ENCODE peak calls at places on chromosome 19, in seven cellular contexts. I is IMR-90, N is H1, X is mesendoderm, T is H9, J is neuronal stem cell, L is trophoblast cell. Y is an unnamed sample. For H3K4me1, the result is how much of the 10 kb centered on the place peaks cover.

GRCh38 chr19:18852634-18853033 is 20.9 kb downstream of the UPF1 start:
- DNase-seq in I (no peak), N (no peak), X (no peak), T (no peak), J (no peak), L (no peak), Y (no peak)

GRCh38 chr19:14023404-14024235 is 4.3 kb upstream of the RLN3 start:
- DNase-seq in I (peak), N (peak), X (peak), T (peak), J (no peak), L (no peak), Y (peak)

GRCh38 chr19:35168261-35168660 is 13.7 kb downstream of the FXYD5 start:
- DNase-seq in I (no peak), N (no peak), X (no peak), T (peak), J (no peak), L (peak), Y (no peak)

GRCh38 chr19:49497790-49498106 is 1.5 kb downstream of the RPS11 start:
- DNase-seq in I (no peak), N (no peak), X (no peak), T (no peak), J (no peak), L (no peak), Y (no peak)

GRCh38 chr19:43780706-43781525 is at the start of gene KCNN4:
- DNase-seq in I (peak), N (no peak), X (no peak), T (no peak), J (no peak), L (no peak), Y (peak)

GRCh38 chr19:40229484-40229883 is 3.0 kb upstream of the CCNP start:
- DNase-seq in I (peak), N (no peak), X (peak), T (no peak), J (no peak), L (peak), Y (peak)

GRCh38 chr19:19372656-19373416 is 32.6 kb upstream of the GATAD2A start:
- DNase-seq in I (peak), N (no peak), X (peak), T (peak), J (no peak), L (peak), Y (peak)

GRCh38 chr19:29106353-29106885 is 106.5 kb downstream of the UQCRFS1 start:
- DNase-seq in I (no peak), N (no peak), X (no peak), T (no peak), J (no peak), L (peak), Y (no peak)

GRCh38 chr19:39970424-39970673 is 616 bp upstream of the PSMC4 start:
- DNase-seq in I (no peak), N (no peak), X (no peak), T (no peak), J (no peak), L (no peak), Y (no peak)

GRCh38 chr19:566403-566802 is 6.0 kb upstream of the BSG start:
- DNase-seq in I (peak), N (no peak), X (peak), T (no peak), J (no peak), L (no peak), Y (peak)

GRCh38 chr19:30719991-30720329 is 347.8 kb downstream of the ZNF536 start:
- DNase-seq in I (no peak), N (no peak), X (peak), T (peak), J (no peak), L (no peak), Y (peak)

GRCh38 chr19:17450264-17451075 is 2.0 kb upstream of the TMEM221 start:
- DNase-seq in I (no peak), N (no peak), X (no peak), T (no peak), J (no peak), L (peak), Y (no peak)

GRCh38 chr19:44814517-44814916 is 5.6 kb downstream of the BCAM start:
- DNase-seq in I (no peak), N (no peak), X (no peak), T (no peak), J (no peak), L (no peak), Y (no peak)

GRCh38 chr19:56476671-56477428 is at the start of gene ZNF667:
- DNase-seq in I (peak), N (no peak), X (peak), T (no peak), J (peak), L (no peak), Y (peak)

GRCh38 chr19:3374369-3375112 is 8.2 kb downstream of the NFIC start:
- DNase-seq in I (no peak), N (no peak), X (no peak), T (no peak), J (no peak), L (no peak), Y (no peak)

GRCh38 chr19:42290523-42291436 is 11.2 kb upstream of the PRR19 start:
- DNase-seq in I (no peak), N (no peak), X (no peak), T (peak), J (no peak), L (no peak), Y (peak)

GRCh38 chr19:30314056-30314804 is 58.0 kb upstream of the ZNF536 start:
- DNase-seq in I (no peak), N (no peak), X (no peak), T (no peak), J (no peak), L (no peak), Y (no peak)

GRCh38 chr19:3459965-3460582 is 20.3 kb downstream of the SMIM24 start:
- DNase-seq in I (no peak), N (no peak), X (no peak), T (no peak), J (no peak), L (no peak), Y (no peak)

GRCh38 chr19:34256835-34257558 is 2.6 kb downstream of the GARRE1 start:
- DNase-seq in I (no peak), N (no peak), X (no peak), T (no peak), J (no peak), L (peak), Y (no peak)

GRCh38 chr19:41687419-41687818 is 651 bp downstream of the CEACAM7 start:
- DNase-seq in I (no peak), N (no peak), X (no peak), T (no peak), J (no peak), L (no peak), Y (no peak)

GRCh38 chr19:39997595-39998216 is 846 bp downstream of the ZNF546 start:
- DNase-seq in I (peak), N (no peak), X (no peak), T (no peak), J (no peak), L (peak), Y (no peak)

GRCh38 chr19:36115453-36116343 is at the start of gene TBCB:
- DNase-seq in I (peak), N (no peak), X (peak), T (no peak), J (no peak), L (no peak), Y (peak)

GRCh38 chr19:17677002-17677401 is 11.2 kb downstream of the UNC13A start:
- DNase-seq in I (no peak), N (no peak), X (peak), T (no peak), J (no peak), L (no peak), Y (no peak)

GRCh38 chr19:43806848-43807247 is 4.6 kb upstream of the LYPD5 start:
- DNase-seq in I (no peak), N (no peak), X (no peak), T (no peak), J (no peak), L (no peak), Y (no peak)

GRCh38 chr19:16801599-16801998 is 27.6 kb upstream of the SIN3B start:
- DNase-seq in I (peak), N (no peak), X (no peak), T (no peak), J (no peak), L (no peak), Y (peak)

GRCh38 chr19:41321600-41322270 is 11.8 kb downstream of the CCDC97 start:
- DNase-seq in I (peak), N (peak), X (peak), T (peak), J (peak), L (peak), Y (peak)

GRCh38 chr19:15087182-15087581 is 5.2 kb downstream of the OR1I1 start:
- DNase-seq in I (no peak), N (no peak), X (no peak), T (no peak), J (no peak), L (no peak), Y (no peak)

GRCh38 chr19:33310606-33311325 is 8.4 kb upstream of the CEBPA start:
- DNase-seq in I (no peak), N (no peak), X (no peak), T (no peak), J (no peak), L (no peak), Y (no peak)

GRCh38 chr19:34502582-34503545 is 21.3 kb downstream of the WTIP start:
- DNase-seq in I (peak), N (no peak), X (no peak), T (no peak), J (no peak), L (no peak), Y (peak)

GRCh38 chr19:47657719-47658118 is 48.8 kb downstream of the BICRA start:
- DNase-seq in I (no peak), N (no peak), X (peak), T (no peak), J (no peak), L (no peak), Y (no peak)
- H2AK5ac ChIP-seq in I (no peak), N (no peak), X (no peak), T (no peak), J (no peak), L (no peak), Y (no peak)

DNA sequence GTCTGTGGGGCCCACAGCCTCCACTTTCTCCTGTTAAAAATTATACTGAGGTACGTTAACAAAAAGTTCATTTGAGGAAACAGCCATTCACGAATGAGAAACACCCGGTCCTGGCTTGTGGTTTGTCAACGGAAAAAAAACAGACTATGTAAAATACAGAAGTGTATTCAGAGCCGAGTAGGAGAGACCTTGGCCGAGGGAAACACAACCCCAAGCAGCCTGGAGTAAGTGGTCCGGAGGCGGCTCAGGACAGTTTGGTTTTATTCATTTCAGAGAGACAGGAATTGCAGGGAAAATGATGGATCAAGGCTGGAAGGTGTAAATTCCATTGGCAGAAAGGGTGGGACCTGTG is 714 bp downstream of the ZNF439 start:
- DNase-seq in I (no peak), N (no peak), X (no peak), T (no peak), J (no peak), L (no peak), Y (no peak)
- H3K4me1 ChIP-seq in I (under half), N (under half), X (under half), T (under half), J (under half), L (under half), Y (under half)

DNA sequence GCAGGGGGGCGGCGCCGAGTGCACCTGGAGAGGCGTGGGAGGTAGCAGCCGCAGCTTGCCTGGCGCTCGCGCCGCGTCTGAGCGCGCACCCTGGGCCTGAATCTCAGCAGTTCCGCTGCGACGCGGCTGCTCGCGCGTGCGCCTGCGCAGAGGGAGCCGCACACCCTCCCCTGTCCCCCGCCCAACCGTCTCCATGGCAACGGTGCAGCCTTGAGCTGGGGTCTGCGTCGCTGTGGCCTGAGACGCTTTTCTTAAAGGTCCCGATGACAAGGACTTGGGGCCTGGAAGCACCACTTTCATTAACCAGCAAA is at the start of gene PNMA8B:
- DNase-seq in I (peak), N (peak), X (peak), T (peak), J (peak), L (no peak), Y (peak)
- H2AK5ac ChIP-seq in I (no peak), N (no peak), X (no peak), T (no peak), J (peak), L (no peak), Y (no peak)

GRCh38 chr19:10762656-10763055 is 44.8 kb downstream of the DNM2 start:
- DNase-seq in I (no peak), N (no peak), X (peak), T (no peak), J (no peak), L (no peak), Y (no peak)
- H3K4me1 ChIP-seq in I (under half), N (under half), X (under half), T (under half), J (under half), L (under half), Y (half or more)

DNA sequence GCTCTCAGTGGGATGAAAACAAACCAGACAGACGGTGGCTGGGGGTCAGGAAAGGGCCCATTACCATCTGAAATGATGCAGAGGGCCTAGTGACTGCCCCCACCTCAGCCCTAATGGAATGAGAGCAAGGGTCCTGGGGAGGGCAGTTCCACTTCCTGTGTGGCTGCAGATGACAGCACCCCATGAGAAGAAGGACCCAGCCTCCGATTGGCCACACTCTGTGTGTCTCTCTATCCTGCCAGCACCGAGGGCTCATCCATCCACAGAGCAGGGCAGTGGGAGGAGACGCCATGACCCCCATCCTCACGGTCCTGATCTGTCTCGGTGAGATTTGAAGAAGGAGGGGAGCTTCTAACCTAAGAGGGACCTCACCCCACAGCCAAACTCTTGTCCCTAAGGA is 500 bp downstream of the LILRB1 start:
- DNase-seq in I (no peak), N (no peak), X (no peak), T (no peak), J (no peak), L (no peak), Y (no peak)
- H2AK5ac ChIP-seq in I (no peak), N (no peak), X (no peak), T (no peak), J (no peak), L (no peak), Y (no peak)

DNA sequence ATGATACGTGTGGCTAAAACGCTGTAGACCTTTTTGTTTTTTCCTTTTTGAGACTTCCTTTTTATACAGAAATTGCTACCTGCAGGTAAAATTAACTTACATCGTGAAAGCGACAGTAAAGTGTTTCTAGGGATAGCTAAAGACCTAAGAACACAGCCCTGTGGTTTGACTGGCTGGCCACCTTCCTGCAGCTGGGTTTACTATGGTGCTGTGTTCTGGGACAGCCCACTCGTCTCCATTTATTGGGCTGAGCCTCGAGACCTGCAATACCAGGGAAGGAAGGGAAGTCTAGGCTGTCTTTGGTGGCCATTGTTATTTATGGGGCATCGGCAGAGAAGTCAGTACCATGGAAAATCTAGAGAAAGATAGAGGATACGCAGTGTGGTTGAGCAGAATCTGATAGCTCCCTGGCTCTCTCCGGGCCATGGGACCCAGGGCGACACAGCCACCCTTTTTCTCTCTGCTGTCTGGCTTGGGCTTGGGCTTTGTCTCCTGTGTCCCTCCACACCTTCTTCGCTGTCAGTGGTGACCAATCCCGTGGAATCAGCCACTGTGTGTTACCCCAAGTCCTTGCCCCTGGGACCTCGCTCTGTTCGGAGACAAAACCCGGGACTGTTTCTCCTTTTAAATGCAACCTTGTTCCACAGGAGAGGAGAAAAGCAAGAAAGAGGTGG is 30.9 kb downstream of the ACTN4 start:
- DNase-seq in I (no peak), N (no peak), X (no peak), T (no peak), J (no peak), L (no peak), Y (no peak)
- H3K4me1 ChIP-seq in I (half or more), N (under half), X (under half), T (under half), J (under half), L (half or more), Y (half or more)

GRCh38 chr19:6458695-6459355 is 767 bp downstream of the SLC25A23 start:
- DNase-seq in I (no peak), N (no peak), X (no peak), T (no peak), J (no peak), L (no peak), Y (no peak)
- H2AK5ac ChIP-seq in I (no peak), N (no peak), X (no peak), T (no peak), J (peak), L (peak), Y (no peak)

GRCh38 chr19:46347985-46348384 is 1.1 kb downstream of the PPP5C start:
- DNase-seq in I (no peak), N (no peak), X (no peak), T (no peak), J (no peak), L (no peak), Y (no peak)
- H3K4me1 ChIP-seq in I (under half), N (under half), X (under half), T (under half), J (under half), L (under half), Y (under half)

Y was measured in mesenchymal stem cell.